ENCODE peak calls at places on chromosomes 7 and 10, in six cellular contexts. X is GM12891, W is HepG2, H is H1, S is K562, R is GM12878. B is an unnamed sample.

GRCh38 chr10:89664206-89664605 is 19.2 kb upstream of the PANK1 start:
- DNase-seq in S (no peak), H (no peak), W (no peak), R (no peak), X (no peak), B (no peak)

GRCh38 chr7:90421648-90422047 is 18.4 kb downstream of the CLDN12 start:
- DNase-seq in X (no peak), S (no peak), R (no peak), W (no peak), H (no peak), B (no peak)

GRCh38 chr10:46545861-46546590 is 10.4 kb downstream of the GPRIN2 start:
- DNase-seq in R (no peak), X (no peak), S (no peak), H (peak; percentile 46), W (no peak), B (no peak)

GRCh38 chr7:159271795-159272194 is 127.1 kb upstream of the VIPR2 start:
- DNase-seq in X (no peak), R (no peak), H (no peak), S (no peak), W (no peak), B (no peak)

GRCh38 chr10:22682237-22683192 is 31.9 kb downstream of the PIP4K2A start:
- DNase-seq in R (peak; percentile 52), S (peak; percentile 51), H (no peak), X (no peak), W (peak; percentile 69), B (no peak)

GRCh38 chr7:121305109-121305508 is 23.7 kb upstream of the WNT16 start:
- DNase-seq in S (no peak), R (no peak), X (no peak), H (no peak), W (no peak), B (no peak)

GRCh38 chr7:35463176-35463575 is 209.3 kb upstream of the TBX20 start:
- DNase-seq in W (no peak), X (no peak), H (no peak), S (no peak), R (no peak), B (no peak)

GRCh38 chr10:22341190-22341935 is 3.9 kb upstream of the SPAG6 start:
- DNase-seq in X (no peak), R (no peak), S (peak; percentile 56), H (no peak), W (no peak), B (no peak)

GRCh38 chr10:63013755-63014154 is 119.4 kb upstream of the NRBF2 start:
- DNase-seq in W (no peak), R (no peak), S (no peak), H (no peak), X (no peak), B (no peak)

GRCh38 chr10:12308976-12309375 is 40.4 kb upstream of the CAMK1D start:
- DNase-seq in W (no peak), X (no peak), S (no peak), R (no peak), H (no peak), B (no peak)

GRCh38 chr7:48083114-48083830 is 5.8 kb upstream of the UPP1 start:
- DNase-seq in S (no peak), W (no peak), X (no peak), H (no peak), R (no peak), B (no peak)

GRCh38 chr10:29860159-29860558 is 199.2 kb downstream of the JCAD start:
- DNase-seq in X (no peak), S (no peak), R (no peak), H (no peak), W (no peak), B (no peak)

GRCh38 chr10:21368728-21369425 is 156.6 kb downstream of the SKIDA1 start:
- DNase-seq in X (no peak), S (peak; percentile 38), W (no peak), H (no peak), R (no peak), B (no peak)

GRCh38 chr7:9407816-9408215 is 974.4 kb downstream of the NXPH1 start:
- DNase-seq in R (no peak), W (no peak), S (no peak), X (no peak), H (no peak), B (no peak)

GRCh38 chr7:107234436-107234835 is 65.6 kb downstream of the HBP1 start:
- DNase-seq in R (no peak), W (no peak), S (no peak), H (no peak), X (no peak), B (no peak)

GRCh38 chr7:139034336-139034735 is 1.5 kb downstream of the ZC3HAV1L start:
- DNase-seq in S (no peak), H (no peak), X (no peak), W (no peak), R (no peak), B (no peak)

DNA sequence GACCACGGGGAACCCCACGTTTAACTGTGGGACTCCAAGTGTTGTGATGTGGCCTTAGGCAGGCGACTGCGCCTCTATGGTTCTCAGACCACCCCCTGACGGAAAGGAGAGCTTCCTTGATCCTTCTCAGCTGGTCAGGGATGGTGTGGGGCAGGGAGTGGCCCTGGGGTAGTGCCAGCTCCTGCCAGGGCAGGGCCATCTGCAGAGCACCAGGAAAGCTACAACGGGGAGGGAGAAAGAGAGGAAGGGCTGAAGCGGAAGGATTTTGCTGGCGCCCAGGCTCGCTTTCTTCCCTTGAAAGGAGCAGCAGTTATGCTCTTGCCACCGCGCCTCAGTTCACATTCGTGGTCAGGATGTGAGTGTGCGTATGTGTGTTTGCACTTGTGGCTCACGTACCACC is 74.9 kb upstream of the PCBD1 start:
- DNase-seq in X (no peak), S (no peak), W (no peak), R (no peak), H (no peak), B (no peak)
- TF ChIP-seq TAF1 in X (no peak), S (no peak), W (no peak), R (no peak), H (no peak), B (no peak)

GRCh38 chr7:100825215-100825671 is 2.1 kb downstream of the EPHB4 start:
- DNase-seq in S (peak; percentile 68), W (no peak), H (no peak), R (no peak), X (no peak), B (no peak)
- TF ChIP-seq POLR2A in S (no peak), W (no peak), H (no peak), R (no peak), X (no peak), B (no peak)

GRCh38 chr7:111708072-111708471 is 145.8 kb upstream of the IMMP2L start:
- DNase-seq in X (no peak), H (no peak), W (no peak), S (no peak), R (no peak), B (no peak)
- TF ChIP-seq TAF1 in X (no peak), H (no peak), W (no peak), S (no peak), R (no peak), B (no peak)

DNA sequence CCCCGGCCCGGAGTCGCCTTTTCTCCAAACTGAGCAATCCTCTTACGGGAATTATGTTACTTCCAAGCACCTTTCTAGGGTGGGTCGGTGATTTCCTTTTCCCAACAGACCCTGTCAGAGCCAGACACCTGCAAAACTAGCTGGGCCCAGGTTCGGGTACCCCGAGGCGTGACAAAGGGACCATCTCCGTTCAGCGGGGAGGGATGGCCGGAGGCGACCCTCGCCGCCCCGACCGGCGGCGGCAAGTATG is 445 bp downstream of the PPA1 start:
- DNase-seq in W (no peak), S (no peak), H (no peak), X (no peak), R (no peak), B (no peak)
- TF ChIP-seq POLR2A in W (no peak), S (no peak), H (no peak), X (no peak), R (no peak), B (no peak)

DNA sequence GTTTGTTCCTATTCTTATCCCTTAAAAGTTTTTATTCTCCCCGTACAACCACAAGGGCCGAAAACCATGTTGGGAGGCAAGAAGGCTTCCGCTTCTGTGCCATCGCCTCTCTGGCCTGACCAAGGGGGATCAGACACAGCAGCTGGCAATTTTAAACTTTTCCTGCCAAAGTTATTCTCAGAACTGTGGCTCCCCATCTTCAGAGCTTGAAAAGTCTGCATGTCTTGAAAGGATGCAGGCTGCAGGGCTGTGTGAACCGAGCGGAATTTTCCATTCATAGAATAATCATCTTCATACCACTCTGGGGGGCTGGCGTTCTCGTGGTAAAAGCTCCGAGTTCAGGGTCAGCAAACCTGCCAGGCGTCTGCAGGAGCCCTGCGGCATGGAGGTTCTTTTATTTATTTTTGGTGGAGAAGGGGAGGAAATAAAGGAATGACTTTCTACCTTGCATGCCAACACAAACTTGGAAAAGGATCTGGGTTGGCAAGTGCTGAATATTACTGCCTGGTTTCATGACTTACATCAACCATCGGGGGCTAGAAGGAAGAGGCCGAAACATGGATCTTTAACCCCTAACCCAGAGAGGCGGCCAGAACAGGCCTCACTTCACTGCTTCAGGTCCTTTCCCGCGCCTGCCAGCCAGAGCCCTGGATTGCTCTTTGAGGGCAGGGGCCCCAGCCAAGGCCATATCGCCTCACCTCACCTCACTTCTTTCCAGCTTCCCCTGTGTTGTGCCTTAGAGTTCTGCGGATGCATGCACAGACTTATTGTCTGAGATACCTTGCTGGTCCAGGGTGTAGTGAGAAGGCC is 3.0 kb upstream of the NANOS1 start:
- DNase-seq in S (no peak), R (no peak), W (no peak), H (peak; percentile 31), X (no peak), B (no peak)
- TF ChIP-seq TAF1 in S (no peak), R (no peak), W (no peak), H (no peak), X (no peak), B (no peak)

GRCh38 chr10:101353692-101354583 is at the start of gene BTRC:
- DNase-seq in H (peak; percentile 91), S (peak; percentile 95), W (peak; percentile 98), R (peak; percentile 98), X (peak; percentile 87), B (peak; percentile 84)
- TF ChIP-seq POLR2A in H (peak; percentile 33), S (peak; percentile 48), W (peak; percentile 81), R (peak; percentile 79), X (peak; percentile 28), B (peak; percentile 59)

GRCh38 chr7:71548746-71549145 is 416.8 kb downstream of the GALNT17 start:
- DNase-seq in H (no peak), S (no peak), X (no peak), W (no peak), R (no peak), B (no peak)
- TF ChIP-seq TAF1 in H (no peak), S (no peak), X (no peak), W (no peak), R (no peak), B (no peak)

GRCh38 chr10:117619200-117619599 is 76.7 kb downstream of the EMX2 start:
- DNase-seq in S (no peak), H (no peak), R (no peak), W (no peak), X (no peak), B (no peak)

GRCh38 chr10:117621196-117621595 is 78.7 kb downstream of the EMX2 start:
- DNase-seq in H (peak; percentile 33), X (no peak), R (no peak), W (no peak), S (no peak), B (no peak)

GRCh38 chr10:117622471-117623184 is 80.1 kb downstream of the EMX2 start:
- DNase-seq in X (no peak), H (peak; percentile 20), R (no peak), S (no peak), W (no peak), B (no peak)

GRCh38 chr10:117619710-117620405 is 77.3 kb downstream of the EMX2 start:
- DNase-seq in X (no peak), S (no peak), W (no peak), H (peak; percentile 11), R (no peak), B (no peak)

GRCh38 chr10:117621795-117622420 is 79.4 kb downstream of the EMX2 start:
- DNase-seq in S (no peak), H (no peak), X (no peak), R (no peak), W (no peak), B (no peak)
- TF ChIP-seq POLR2A in S (no peak), H (no peak), X (no peak), R (no peak), W (no peak), B (no peak)

B was measured in GM12892.